ENCODE peak calls at places on chromosomes 1 and 21, in ten cellular contexts. I is sigmoid colon, H is HCT116, O is esophagus squamous epithelium, W is breast epithelium, P is endothelial cell of umbilical vein, E is transverse colon, X is suprapubic skin, G is uterus, V is prostate gland. C is an unnamed sample. For H3K36me3, the result is how much of the 10 kb centered on the place peaks cover.

GRCh38 chr1:70361727-70362413 is 7.3 kb upstream of the ANKRD13C start:
- DNase-seq in I (no peak), H (no peak), O (no peak), W (no peak), P (peak), E (no peak), X (no peak), G (no peak), V (no peak), C (no peak)

GRCh38 chr1:3910049-3910731 is 10.1 kb upstream of the C1orf174 start:
- DNase-seq in I (no peak), H (no peak), O (no peak), W (no peak), P (no peak), E (no peak), X (peak), G (no peak), V (no peak), C (no peak)

GRCh38 chr1:228004331-228004871 is 2.4 kb upstream of the WNT3A start:
- DNase-seq in I (peak), H (peak), O (no peak), W (peak), P (no peak), E (no peak), X (peak), G (peak), V (no peak), C (no peak)

GRCh38 chr21:44021064-44021463 is 9.0 kb downstream of the TRAPPC10 start:
- DNase-seq in I (no peak), H (no peak), O (no peak), W (no peak), P (no peak), E (no peak), X (no peak), G (no peak), V (no peak), C (no peak)

GRCh38 chr1:43992232-43992995 is 1.0 kb downstream of the CCDC24 start:
- DNase-seq in I (peak), H (no peak), O (no peak), W (no peak), P (no peak), E (no peak), X (no peak), G (no peak), V (no peak), C (no peak)

GRCh38 chr1:97247196-97247595 is 525.6 kb downstream of the PTBP2 start:
- DNase-seq in I (no peak), H (no peak), O (no peak), W (no peak), P (no peak), E (no peak), X (no peak), G (no peak), V (no peak), C (no peak)

GRCh38 chr1:37989381-37989930 is 366 bp downstream of the SF3A3 start:
- DNase-seq in I (peak), H (no peak), O (no peak), W (no peak), P (no peak), E (peak), X (no peak), G (no peak), V (no peak), C (peak)

GRCh38 chr1:52601519-52601918 is 652 bp upstream of the GPX7 start:
- DNase-seq in I (no peak), H (no peak), O (no peak), W (no peak), P (no peak), E (no peak), X (no peak), G (no peak), V (no peak), C (no peak)

GRCh38 chr1:50343323-50343722 is 79.9 kb downstream of the DMRTA2 start:
- DNase-seq in I (no peak), H (no peak), O (no peak), W (no peak), P (no peak), E (no peak), X (no peak), G (no peak), V (no peak), C (no peak)

GRCh38 chr1:28281608-28282425 is 22.5 kb downstream of the SESN2 start:
- DNase-seq in I (no peak), H (no peak), O (no peak), W (no peak), P (no peak), E (peak), X (no peak), G (no peak), V (no peak), C (no peak)
- TF ChIP-seq POLR2A in I (no peak), H (no peak), O (no peak), W (no peak), P (no peak), E (no peak), X (no peak), G (no peak), V (no peak), C (no peak)

GRCh38 chr21:46434322-46434958 is 24.3 kb upstream of the DIP2A start:
- DNase-seq in I (no peak), H (no peak), O (no peak), W (no peak), P (no peak), E (no peak), X (no peak), G (no peak), V (no peak), C (no peak)
- H3K36me3 ChIP-seq in I (under half), H (under half), O (under half), W (under half), P (under half), E (under half), X (half or more), G (under half), V (under half), C (under half)

GRCh38 chr1:234960722-234961467 is 167.7 kb downstream of the TOMM20 start:
- DNase-seq in I (peak), H (no peak), O (no peak), W (no peak), P (peak), E (peak), X (peak), G (no peak), V (peak), C (no peak)
- TF ChIP-seq POLR2A in I (no peak), H (no peak), O (no peak), W (no peak), P (no peak), E (peak), X (no peak), G (no peak), V (no peak), C (no peak)

DNA sequence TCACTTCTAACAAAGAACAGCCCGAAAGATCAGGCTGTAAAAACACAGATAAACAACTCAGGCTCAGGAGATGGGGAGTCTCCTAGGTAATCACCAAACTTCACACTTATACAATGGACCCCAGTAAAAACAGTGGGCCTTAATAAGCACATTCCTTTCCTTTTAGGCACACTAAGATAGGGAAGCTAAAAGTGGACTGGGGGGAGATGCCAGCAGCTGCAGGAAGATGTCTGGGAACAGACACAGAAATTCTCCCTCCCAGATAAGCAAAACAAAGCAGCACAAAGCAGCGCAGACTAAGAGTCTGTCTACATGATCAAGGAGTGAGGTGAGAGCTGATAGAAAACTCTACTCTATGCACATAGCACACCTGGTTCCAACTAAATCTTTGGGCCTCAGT is 29.0 kb upstream of the CTBS start:
- DNase-seq in I (no peak), H (no peak), O (no peak), W (no peak), P (peak), E (no peak), X (no peak), G (no peak), V (no peak), C (no peak)
- H3K36me3 ChIP-seq in I (under half), H (under half), O (under half), W (under half), P (under half), E (under half), X (under half), G (under half), V (under half), C (under half)

DNA sequence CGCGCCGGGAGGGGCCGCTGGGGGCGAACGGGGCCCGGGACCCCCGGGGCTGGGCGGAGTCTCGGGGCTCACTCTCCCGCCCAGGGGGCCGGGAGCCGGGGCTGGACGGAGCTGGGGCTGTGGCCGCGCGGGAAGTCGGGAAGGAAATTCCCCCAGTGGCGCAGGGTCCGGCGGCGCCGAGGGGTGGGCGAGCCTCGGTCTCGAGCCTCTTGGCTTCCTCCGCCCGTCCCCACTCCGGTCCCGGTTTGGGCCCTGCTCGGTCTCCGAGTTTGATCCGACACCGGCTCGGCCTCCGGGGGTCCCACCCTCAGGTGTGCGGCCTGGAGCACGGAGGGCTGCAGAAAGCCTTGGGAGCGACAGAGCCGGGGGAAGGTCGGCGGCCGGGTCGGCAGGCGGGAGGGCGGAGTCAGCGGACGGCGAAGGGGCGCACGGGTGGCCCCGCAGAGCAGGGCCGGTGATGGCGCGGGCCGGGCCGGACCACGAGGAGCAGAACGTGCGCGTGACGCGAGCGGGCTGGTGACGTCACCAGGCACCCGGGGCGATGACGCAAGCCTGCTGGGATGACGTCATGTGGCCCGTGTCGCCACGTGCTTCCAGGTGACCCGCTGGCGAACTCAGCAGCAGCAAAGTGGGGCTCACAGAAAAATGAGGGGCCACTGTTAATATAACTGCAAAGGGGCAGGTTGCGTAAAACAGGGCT is 610 bp upstream of the HES4 start:
- DNase-seq in I (peak), H (peak), O (no peak), W (peak), P (peak), E (peak), X (peak), G (peak), V (peak), C (peak)
- TF ChIP-seq POLR2A in I (peak), H (no peak), O (no peak), W (no peak), P (no peak), E (peak), X (no peak), G (peak), V (peak), C (peak)

GRCh38 chr1:206568256-206568655 is 44.0 kb downstream of the EIF2D start:
- DNase-seq in I (no peak), H (no peak), O (no peak), W (no peak), P (no peak), E (no peak), X (no peak), G (no peak), V (no peak), C (no peak)
- H3K36me3 ChIP-seq in I (under half), H (under half), O (under half), W (under half), P (under half), E (under half), X (under half), G (under half), V (under half), C (under half)

GRCh38 chr1:226072347-226072746 is 9.8 kb downstream of the H3-3A start:
- DNase-seq in I (no peak), H (no peak), O (no peak), W (no peak), P (no peak), E (no peak), X (no peak), G (no peak), V (no peak), C (no peak)

GRCh38 chr1:226076378-226076777 is 13.9 kb downstream of the H3-3A start:
- DNase-seq in I (no peak), H (no peak), O (no peak), W (no peak), P (no peak), E (no peak), X (no peak), G (no peak), V (no peak), C (no peak)

GRCh38 chr1:226074046-226074445 is 11.5 kb downstream of the H3-3A start:
- DNase-seq in I (no peak), H (no peak), O (no peak), W (no peak), P (no peak), E (no peak), X (no peak), G (no peak), V (no peak), C (no peak)

GRCh38 chr1:226069818-226070489 is 7.4 kb downstream of the H3-3A start:
- DNase-seq in I (no peak), H (no peak), O (no peak), W (no peak), P (no peak), E (no peak), X (no peak), G (no peak), V (no peak), C (no peak)

GRCh38 chr1:226073184-226073950 is 10.9 kb downstream of the H3-3A start:
- DNase-seq in I (no peak), H (no peak), O (no peak), W (no peak), P (no peak), E (no peak), X (no peak), G (no peak), V (no peak), C (no peak)
- TF ChIP-seq POLR2A in I (no peak), H (no peak), O (no peak), W (no peak), P (no peak), E (no peak), X (no peak), G (no peak), V (no peak), C (no peak)

GRCh38 chr1:75786901-75787455 is 922 bp downstream of the RABGGTB start:
- DNase-seq in I (no peak), H (no peak), O (no peak), W (no peak), P (no peak), E (no peak), X (no peak), G (no peak), V (no peak), C (no peak)

GRCh38 chr1:75791022-75791421 is 5.0 kb downstream of the RABGGTB start:
- DNase-seq in I (no peak), H (no peak), O (no peak), W (no peak), P (no peak), E (no peak), X (no peak), G (no peak), V (no peak), C (no peak)

GRCh38 chr1:75785320-75785963 is 614 bp upstream of the RABGGTB start:
- DNase-seq in I (no peak), H (no peak), O (no peak), W (no peak), P (no peak), E (no peak), X (no peak), G (no peak), V (no peak), C (no peak)

GRCh38 chr1:75785964-75786853 is at the start of gene RABGGTB:
- DNase-seq in I (peak), H (peak), O (peak), W (peak), P (peak), E (peak), X (peak), G (peak), V (peak), C (peak)

GRCh38 chr1:75787524-75787923 is 1.5 kb downstream of the RABGGTB start:
- DNase-seq in I (no peak), H (no peak), O (no peak), W (no peak), P (no peak), E (no peak), X (no peak), G (no peak), V (no peak), C (no peak)
- H3K36me3 ChIP-seq in I (under half), H (half or more), O (under half), W (under half), P (under half), E (under half), X (under half), G (under half), V (under half), C (under half)

GRCh38 chr1:207869859-207870258 is 41.1 kb downstream of the CD34 start:
- DNase-seq in I (no peak), H (no peak), O (no peak), W (no peak), P (no peak), E (peak), X (no peak), G (no peak), V (no peak), C (no peak)

GRCh38 chr1:207867136-207868081 is 43.5 kb downstream of the CD34 start:
- DNase-seq in I (peak), H (no peak), O (no peak), W (peak), P (peak), E (peak), X (peak), G (no peak), V (peak), C (peak)

GRCh38 chr1:207868252-207868768 is 42.6 kb downstream of the CD34 start:
- DNase-seq in I (peak), H (no peak), O (no peak), W (peak), P (peak), E (peak), X (peak), G (peak), V (peak), C (peak)

GRCh38 chr1:207870279-207871031 is 40.5 kb downstream of the CD34 start:
- DNase-seq in I (no peak), H (no peak), O (no peak), W (no peak), P (no peak), E (no peak), X (no peak), G (no peak), V (no peak), C (no peak)

GRCh38 chr1:207868769-207869721 is 41.9 kb downstream of the CD34 start:
- DNase-seq in I (peak), H (peak), O (no peak), W (peak), P (peak), E (peak), X (peak), G (peak), V (peak), C (peak)
- TF ChIP-seq POLR2A in I (no peak), H (peak), O (peak), W (no peak), P (peak), E (no peak), X (no peak), G (peak), V (peak), C (peak)